ENCODE peak calls at places on chromosomes 12 and 14, in four cellular contexts. One of them, this sample, is unnamed.

GRCh38 chr14:34930591-34931069 is 52.2 kb upstream of the SRP54 start:
- DNase-seq in NB4: no peak
- DNase-seq in gastrocnemius medialis: no peak
- DNase-seq in adrenal gland: no peak
- DNase-seq in this sample: no peak

GRCh38 chr14:103568952-103569351 is 6.2 kb downstream of the COA8 start:
- DNase-seq in NB4: no peak
- DNase-seq in gastrocnemius medialis: no peak
- DNase-seq in adrenal gland: no peak
- DNase-seq in this sample: no peak

GRCh38 chr12:53051058-53051880 is 1.4 kb downstream of the TNS2 start:
- DNase-seq in NB4: peak
- DNase-seq in gastrocnemius medialis: peak
- DNase-seq in adrenal gland: peak
- DNase-seq in this sample: peak

GRCh38 chr14:56118611-56119181 is 485 bp downstream of the PELI2 start:
- DNase-seq in NB4: no peak
- DNase-seq in adrenal gland: no peak
- DNase-seq in gastrocnemius medialis: no peak
- DNase-seq in this sample: peak

GRCh38 chr14:35044939-35045797 is 904 bp upstream of the FAM177A1 start:
- DNase-seq in adrenal gland: no peak
- DNase-seq in NB4: no peak
- DNase-seq in gastrocnemius medialis: no peak
- DNase-seq in this sample: no peak

GRCh38 chr12:105296116-105297095 is 34.1 kb upstream of the C12orf75 start:
- DNase-seq in gastrocnemius medialis: no peak
- DNase-seq in adrenal gland: no peak
- DNase-seq in NB4: no peak
- DNase-seq in this sample: no peak

GRCh38 chr12:75977952-75978671 is 53.5 kb downstream of the PHLDA1 start:
- DNase-seq in NB4: peak
- DNase-seq in gastrocnemius medialis: peak
- DNase-seq in adrenal gland: peak
- DNase-seq in this sample: peak

GRCh38 chr14:98889836-98890185 is 382.2 kb downstream of the BCL11B start:
- DNase-seq in adrenal gland: no peak
- DNase-seq in gastrocnemius medialis: no peak
- DNase-seq in NB4: no peak
- DNase-seq in this sample: no peak

GRCh38 chr12:13380297-13380696 is 183.8 kb downstream of the EMP1 start:
- DNase-seq in NB4: no peak
- DNase-seq in gastrocnemius medialis: no peak
- DNase-seq in adrenal gland: no peak
- DNase-seq in this sample: no peak

GRCh38 chr14:71856199-71856919 is 75.9 kb upstream of the RGS6 start:
- DNase-seq in adrenal gland: no peak
- DNase-seq in gastrocnemius medialis: no peak
- DNase-seq in NB4: peak
- DNase-seq in this sample: no peak

GRCh38 chr14:56081139-56081538 is 37.1 kb upstream of the PELI2 start:
- DNase-seq in gastrocnemius medialis: no peak
- DNase-seq in NB4: no peak
- DNase-seq in adrenal gland: no peak
- DNase-seq in this sample: no peak

GRCh38 chr14:105077649-105077995 is 12.4 kb upstream of the GPR132 start:
- DNase-seq in adrenal gland: no peak
- DNase-seq in gastrocnemius medialis: no peak
- DNase-seq in NB4: no peak
- DNase-seq in this sample: no peak

GRCh38 chr12:108360057-108360456 is 20.9 kb upstream of the CMKLR1 start:
- DNase-seq in adrenal gland: no peak
- DNase-seq in NB4: no peak
- DNase-seq in gastrocnemius medialis: no peak
- DNase-seq in this sample: no peak

GRCh38 chr14:68556253-68556652 is 236.6 kb downstream of the ZFP36L1 start:
- DNase-seq in NB4: no peak
- DNase-seq in adrenal gland: no peak
- DNase-seq in gastrocnemius medialis: no peak
- DNase-seq in this sample: no peak
- TF ChIP-seq CTCF in NB4: no peak
- TF ChIP-seq CTCF in adrenal gland: no peak
- TF ChIP-seq CTCF in gastrocnemius medialis: no peak
- TF ChIP-seq CTCF in this sample: no peak

DNA sequence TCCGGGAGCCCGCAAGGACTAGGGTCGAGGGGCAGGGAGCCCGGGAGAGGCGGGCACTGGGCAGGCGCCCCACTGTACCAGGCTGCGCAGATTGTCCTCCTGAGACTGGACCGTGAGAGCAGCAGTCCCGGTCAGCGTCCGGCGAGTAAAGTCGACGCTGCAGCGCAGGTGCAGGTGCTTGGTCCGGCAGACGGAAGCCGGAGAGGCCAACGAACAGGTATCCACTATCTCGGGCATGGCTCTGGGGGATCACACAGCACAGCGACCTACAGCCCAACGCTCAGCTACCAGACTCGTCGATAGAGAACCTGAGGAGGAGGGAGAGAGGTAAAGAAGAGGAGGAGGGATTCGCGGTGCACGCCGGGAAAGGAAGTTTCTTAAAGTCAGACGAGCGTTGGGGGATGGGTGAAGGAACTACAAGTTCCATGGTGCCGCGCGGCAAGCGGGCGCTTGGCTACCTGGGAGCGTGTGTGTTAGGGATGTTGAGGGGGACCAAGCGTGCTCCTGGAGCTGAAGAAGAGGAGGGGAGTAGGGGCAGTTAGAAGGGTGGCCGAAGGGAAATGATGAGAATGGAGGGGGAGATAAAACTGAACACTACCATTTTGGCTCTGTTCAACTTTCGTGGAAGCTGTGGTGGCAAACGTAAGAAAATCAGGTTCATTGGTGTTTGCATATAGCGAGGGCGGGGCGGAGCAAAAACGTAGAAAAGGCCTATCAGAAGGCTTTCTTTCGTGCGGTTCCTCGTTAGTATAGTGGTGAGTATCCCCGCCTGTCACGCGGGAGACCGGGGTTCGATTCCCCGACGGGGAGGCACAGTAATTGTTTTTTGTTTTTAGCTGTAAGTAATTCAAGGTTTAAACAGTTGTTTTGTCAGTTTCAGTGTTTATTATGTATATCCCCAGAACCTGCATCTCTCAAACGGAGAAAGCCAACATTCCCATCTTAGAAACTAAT is at the start of gene LTA4H:
- DNase-seq in adrenal gland: peak
- DNase-seq in NB4: peak
- DNase-seq in gastrocnemius medialis: peak
- DNase-seq in this sample: peak
- TF ChIP-seq POLR2A in adrenal gland: peak
- TF ChIP-seq POLR2A in NB4: peak
- TF ChIP-seq POLR2A in gastrocnemius medialis: peak
- TF ChIP-seq POLR2A in this sample: peak

GRCh38 chr12:117100851-117101673 is 1.8 kb upstream of the TESC start:
- DNase-seq in NB4: peak
- DNase-seq in gastrocnemius medialis: no peak
- DNase-seq in adrenal gland: no peak
- DNase-seq in this sample: no peak
- TF ChIP-seq CTCF in NB4: no peak
- TF ChIP-seq CTCF in gastrocnemius medialis: no peak
- TF ChIP-seq CTCF in adrenal gland: no peak
- TF ChIP-seq CTCF in this sample: no peak

DNA sequence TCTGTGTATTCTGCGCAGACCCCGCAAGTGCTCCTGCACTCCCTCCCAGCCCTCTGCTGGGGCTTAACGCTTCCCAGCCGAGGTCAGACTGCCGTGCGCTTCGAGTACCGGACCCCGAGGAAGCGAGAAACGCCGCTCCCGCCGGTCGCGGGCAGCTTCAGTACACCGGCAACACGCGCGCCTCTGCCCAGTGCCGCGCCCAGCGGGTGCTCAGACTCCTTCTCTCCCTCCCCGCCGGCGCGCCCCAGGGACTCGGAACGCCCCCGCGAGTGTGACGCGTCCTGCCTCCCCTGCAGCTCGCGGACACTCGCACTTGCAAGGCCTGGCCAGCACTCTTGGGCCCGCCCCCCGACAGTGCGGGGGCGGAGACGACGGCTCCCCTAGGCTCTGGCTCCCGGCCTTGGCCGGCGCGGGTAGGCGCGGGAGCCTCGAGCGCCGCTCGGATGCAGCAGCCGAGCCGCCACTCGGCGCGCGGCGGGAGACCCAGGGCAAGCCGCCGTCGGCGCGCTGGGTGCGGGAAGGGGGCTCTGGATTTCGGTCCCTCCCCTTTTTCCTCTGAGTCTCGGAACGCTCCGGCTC is at the start of gene PTGER2:
- DNase-seq in NB4: peak
- DNase-seq in adrenal gland: peak
- DNase-seq in gastrocnemius medialis: peak
- DNase-seq in this sample: peak
- TF ChIP-seq POLR2A in NB4: no peak
- TF ChIP-seq POLR2A in adrenal gland: no peak
- TF ChIP-seq POLR2A in gastrocnemius medialis: peak
- TF ChIP-seq POLR2A in this sample: peak

GRCh38 chr14:58829594-58829993 is 191.8 kb downstream of the DACT1 start:
- DNase-seq in adrenal gland: no peak
- DNase-seq in gastrocnemius medialis: no peak
- DNase-seq in NB4: no peak
- DNase-seq in this sample: no peak

GRCh38 chr14:58824796-58825195 is 187.0 kb downstream of the DACT1 start:
- DNase-seq in NB4: no peak
- DNase-seq in gastrocnemius medialis: no peak
- DNase-seq in adrenal gland: no peak
- DNase-seq in this sample: no peak

GRCh38 chr14:58828298-58828697 is 190.5 kb downstream of the DACT1 start:
- DNase-seq in NB4: no peak
- DNase-seq in gastrocnemius medialis: no peak
- DNase-seq in adrenal gland: no peak
- DNase-seq in this sample: no peak

GRCh38 chr14:58824106-58824505 is 186.3 kb downstream of the DACT1 start:
- DNase-seq in NB4: no peak
- DNase-seq in adrenal gland: no peak
- DNase-seq in gastrocnemius medialis: no peak
- DNase-seq in this sample: no peak

DNA sequence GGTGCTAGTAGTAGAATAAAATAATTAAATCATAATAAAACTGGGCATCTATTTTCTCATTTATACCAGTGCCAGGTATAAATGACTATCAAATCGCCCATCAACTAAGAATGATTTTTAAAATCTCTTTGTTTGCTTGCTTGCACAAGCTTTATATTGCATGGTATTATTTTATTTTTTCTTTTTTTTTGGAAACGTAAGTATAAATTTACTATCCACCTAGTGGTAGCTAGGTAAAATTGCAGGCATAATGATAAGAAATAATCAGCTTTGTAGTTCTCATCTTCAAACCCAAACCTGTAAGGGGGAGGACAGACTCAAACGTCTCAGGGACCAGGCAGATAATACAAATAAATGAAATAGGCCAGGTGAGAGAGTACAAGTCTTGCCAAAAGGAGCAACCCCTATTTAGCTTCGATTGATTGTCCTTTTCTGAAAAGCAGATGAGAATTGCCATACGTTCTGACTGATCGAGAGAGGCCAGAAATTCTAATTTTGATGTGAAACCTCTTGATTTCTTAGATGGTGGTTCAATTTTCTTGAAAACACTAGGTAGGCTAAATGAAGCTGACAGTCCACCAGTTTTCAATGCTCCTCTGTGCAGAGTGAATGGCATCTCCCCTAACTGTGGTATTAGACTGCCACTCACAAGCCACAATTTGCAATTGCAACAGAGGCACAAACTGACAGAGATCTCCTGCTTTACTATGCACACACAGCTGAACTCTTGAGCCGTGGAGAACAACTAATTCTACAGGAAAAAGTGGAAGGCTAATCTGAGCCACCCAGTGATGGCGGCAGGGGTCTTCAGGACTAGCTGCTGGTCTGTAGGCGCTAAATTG is 189.3 kb downstream of the DACT1 start:
- DNase-seq in gastrocnemius medialis: no peak
- DNase-seq in NB4: peak
- DNase-seq in adrenal gland: no peak
- DNase-seq in this sample: no peak
- TF ChIP-seq CTCF in gastrocnemius medialis: no peak
- TF ChIP-seq CTCF in NB4: no peak
- TF ChIP-seq CTCF in adrenal gland: peak
- TF ChIP-seq CTCF in this sample: no peak

GRCh38 chr14:68788275-68789001 is 4.4 kb downstream of the ZFP36L1 start:
- DNase-seq in adrenal gland: peak
- DNase-seq in NB4: no peak
- DNase-seq in gastrocnemius medialis: no peak
- DNase-seq in this sample: no peak

GRCh38 chr14:68789002-68789797 is 3.7 kb downstream of the ZFP36L1 start:
- DNase-seq in gastrocnemius medialis: peak
- DNase-seq in adrenal gland: peak
- DNase-seq in NB4: peak
- DNase-seq in this sample: peak

GRCh38 chr14:68786491-68787234 is 6.2 kb downstream of the ZFP36L1 start:
- DNase-seq in NB4: no peak
- DNase-seq in gastrocnemius medialis: no peak
- DNase-seq in adrenal gland: peak
- DNase-seq in this sample: no peak

GRCh38 chr14:68785817-68786490 is 6.9 kb downstream of the ZFP36L1 start:
- DNase-seq in gastrocnemius medialis: no peak
- DNase-seq in NB4: no peak
- DNase-seq in adrenal gland: peak
- DNase-seq in this sample: no peak

GRCh38 chr14:68787235-68787727 is 5.6 kb downstream of the ZFP36L1 start:
- DNase-seq in NB4: no peak
- DNase-seq in gastrocnemius medialis: no peak
- DNase-seq in adrenal gland: peak
- DNase-seq in this sample: peak
- TF ChIP-seq POLR2A in NB4: no peak
- TF ChIP-seq POLR2A in gastrocnemius medialis: no peak
- TF ChIP-seq POLR2A in adrenal gland: no peak
- TF ChIP-seq POLR2A in this sample: no peak

DNA sequence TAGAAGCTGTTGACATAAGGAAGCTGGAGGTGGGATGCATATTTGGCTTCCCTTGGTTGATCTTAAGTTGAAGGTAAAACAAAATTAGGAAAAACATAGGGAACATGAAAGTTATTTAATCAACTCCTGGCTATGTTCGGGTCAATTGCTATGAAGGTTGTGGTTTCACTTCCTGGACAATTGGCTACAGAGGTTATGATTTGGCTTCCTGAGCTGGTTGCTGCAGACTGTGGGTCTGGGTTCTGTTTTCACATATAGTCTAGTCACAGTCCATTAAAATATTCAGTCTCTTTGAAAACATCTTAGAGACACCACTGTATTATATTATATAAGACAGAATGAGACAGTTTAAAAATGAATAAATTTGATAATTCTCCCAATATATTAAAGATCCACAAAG is 895.2 kb upstream of the USP15 start:
- DNase-seq in gastrocnemius medialis: no peak
- DNase-seq in NB4: no peak
- DNase-seq in adrenal gland: no peak
- DNase-seq in this sample: no peak
- TF ChIP-seq CTCF in gastrocnemius medialis: no peak
- TF ChIP-seq CTCF in NB4: no peak
- TF ChIP-seq CTCF in adrenal gland: no peak
- TF ChIP-seq CTCF in this sample: no peak

This sample was measured in uterus.